ENCODE peak calls at places on chromosomes 5 and 9, in nine cellular contexts. One of them, this sample, is unnamed.

GRCh38 chr5:127492854-127493738 is 24.3 kb upstream of the PRRC1 start:
- DNase-seq in astrocyte: peak
- DNase-seq in psoas muscle: no peak
- DNase-seq in suprapubic skin: no peak
- DNase-seq in B cell: peak
- DNase-seq in astrocyte of the cerebellum: peak
- DNase-seq in epithelial cell of esophagus: peak
- DNase-seq in omental fat pad: no peak
- DNase-seq in tibial artery: no peak
- DNase-seq in this sample: peak

GRCh38 chr5:159620853-159621540 is 290.7 kb upstream of the IL12B start:
- DNase-seq in astrocyte: no peak
- DNase-seq in psoas muscle: no peak
- DNase-seq in suprapubic skin: no peak
- DNase-seq in B cell: no peak
- DNase-seq in astrocyte of the cerebellum: no peak
- DNase-seq in epithelial cell of esophagus: peak
- DNase-seq in omental fat pad: no peak
- DNase-seq in tibial artery: no peak
- DNase-seq in this sample: no peak

GRCh38 chr5:180421672-180422071 is 68.5 kb upstream of the GFPT2 start:
- DNase-seq in astrocyte: no peak
- DNase-seq in psoas muscle: no peak
- DNase-seq in suprapubic skin: no peak
- DNase-seq in B cell: no peak
- DNase-seq in astrocyte of the cerebellum: no peak
- DNase-seq in epithelial cell of esophagus: no peak
- DNase-seq in omental fat pad: no peak
- DNase-seq in tibial artery: no peak
- DNase-seq in this sample: no peak

GRCh38 chr5:179275941-179276837 is 69.1 kb downstream of the ADAMTS2 start:
- DNase-seq in astrocyte: peak
- DNase-seq in psoas muscle: peak
- DNase-seq in suprapubic skin: peak
- DNase-seq in B cell: no peak
- DNase-seq in astrocyte of the cerebellum: peak
- DNase-seq in epithelial cell of esophagus: no peak
- DNase-seq in omental fat pad: peak
- DNase-seq in tibial artery: peak
- DNase-seq in this sample: no peak

GRCh38 chr5:81768960-81769452 is 18.1 kb upstream of the SSBP2 start:
- DNase-seq in astrocyte: peak
- DNase-seq in psoas muscle: no peak
- DNase-seq in suprapubic skin: no peak
- DNase-seq in B cell: no peak
- DNase-seq in astrocyte of the cerebellum: peak
- DNase-seq in epithelial cell of esophagus: peak
- DNase-seq in omental fat pad: no peak
- DNase-seq in tibial artery: no peak
- DNase-seq in this sample: no peak

GRCh38 chr9:114786251-114786650 is 19.6 kb downstream of the TNFSF15 start:
- DNase-seq in astrocyte: no peak
- DNase-seq in psoas muscle: no peak
- DNase-seq in suprapubic skin: no peak
- DNase-seq in B cell: no peak
- DNase-seq in astrocyte of the cerebellum: no peak
- DNase-seq in epithelial cell of esophagus: peak
- DNase-seq in omental fat pad: no peak
- DNase-seq in tibial artery: no peak
- DNase-seq in this sample: no peak

GRCh38 chr9:128148509-128149000 is 698 bp upstream of the LCN2 start:
- DNase-seq in astrocyte: no peak
- DNase-seq in psoas muscle: no peak
- DNase-seq in suprapubic skin: no peak
- DNase-seq in B cell: no peak
- DNase-seq in astrocyte of the cerebellum: no peak
- DNase-seq in epithelial cell of esophagus: no peak
- DNase-seq in omental fat pad: no peak
- DNase-seq in tibial artery: no peak
- DNase-seq in this sample: no peak

GRCh38 chr9:83477571-83477970 is 60.6 kb downstream of the FRMD3 start:
- DNase-seq in astrocyte: peak
- DNase-seq in psoas muscle: no peak
- DNase-seq in suprapubic skin: no peak
- DNase-seq in B cell: no peak
- DNase-seq in astrocyte of the cerebellum: peak
- DNase-seq in epithelial cell of esophagus: no peak
- DNase-seq in omental fat pad: no peak
- DNase-seq in tibial artery: no peak
- DNase-seq in this sample: no peak

GRCh38 chr9:75589497-75589896 is 301.0 kb upstream of the PCSK5 start:
- DNase-seq in astrocyte: no peak
- DNase-seq in psoas muscle: no peak
- DNase-seq in suprapubic skin: no peak
- DNase-seq in B cell: no peak
- DNase-seq in astrocyte of the cerebellum: no peak
- DNase-seq in epithelial cell of esophagus: no peak
- DNase-seq in omental fat pad: no peak
- DNase-seq in tibial artery: no peak
- DNase-seq in this sample: no peak

GRCh38 chr5:963673-964531 is 44.7 kb upstream of the NKD2 start:
- DNase-seq in astrocyte: peak
- DNase-seq in psoas muscle: no peak
- DNase-seq in suprapubic skin: peak
- DNase-seq in B cell: peak
- DNase-seq in astrocyte of the cerebellum: no peak
- DNase-seq in epithelial cell of esophagus: no peak
- DNase-seq in omental fat pad: no peak
- DNase-seq in tibial artery: no peak
- DNase-seq in this sample: no peak

GRCh38 chr5:14767942-14768837 is 103.4 kb downstream of the ANKH start:
- DNase-seq in astrocyte: no peak
- DNase-seq in psoas muscle: no peak
- DNase-seq in suprapubic skin: no peak
- DNase-seq in B cell: no peak
- DNase-seq in astrocyte of the cerebellum: no peak
- DNase-seq in epithelial cell of esophagus: peak
- DNase-seq in omental fat pad: no peak
- DNase-seq in tibial artery: no peak
- DNase-seq in this sample: no peak

GRCh38 chr5:96402500-96402899 is 30.5 kb downstream of the PCSK1 start:
- DNase-seq in astrocyte: no peak
- DNase-seq in psoas muscle: no peak
- DNase-seq in suprapubic skin: no peak
- DNase-seq in B cell: no peak
- DNase-seq in astrocyte of the cerebellum: no peak
- DNase-seq in epithelial cell of esophagus: peak
- DNase-seq in omental fat pad: no peak
- DNase-seq in tibial artery: no peak
- DNase-seq in this sample: no peak

GRCh38 chr5:132319975-132320374 is 25.8 kb downstream of the SLC22A4 start:
- DNase-seq in astrocyte: no peak
- DNase-seq in psoas muscle: no peak
- DNase-seq in suprapubic skin: no peak
- DNase-seq in B cell: no peak
- DNase-seq in astrocyte of the cerebellum: no peak
- DNase-seq in epithelial cell of esophagus: no peak
- DNase-seq in omental fat pad: no peak
- DNase-seq in tibial artery: no peak
- DNase-seq in this sample: no peak

GRCh38 chr5:132323202-132323601 is 29.0 kb downstream of the SLC22A4 start:
- DNase-seq in astrocyte: no peak
- DNase-seq in psoas muscle: no peak
- DNase-seq in suprapubic skin: no peak
- DNase-seq in B cell: no peak
- DNase-seq in astrocyte of the cerebellum: no peak
- DNase-seq in epithelial cell of esophagus: no peak
- DNase-seq in omental fat pad: no peak
- DNase-seq in tibial artery: no peak
- DNase-seq in this sample: no peak

GRCh38 chr5:132325691-132326090 is 31.5 kb downstream of the SLC22A4 start:
- DNase-seq in astrocyte: no peak
- DNase-seq in psoas muscle: no peak
- DNase-seq in suprapubic skin: no peak
- DNase-seq in B cell: no peak
- DNase-seq in astrocyte of the cerebellum: no peak
- DNase-seq in epithelial cell of esophagus: no peak
- DNase-seq in omental fat pad: no peak
- DNase-seq in tibial artery: no peak
- DNase-seq in this sample: no peak

GRCh38 chr5:132322266-132322665 is 28.1 kb downstream of the SLC22A4 start:
- DNase-seq in astrocyte: no peak
- DNase-seq in psoas muscle: no peak
- DNase-seq in suprapubic skin: no peak
- DNase-seq in B cell: no peak
- DNase-seq in astrocyte of the cerebellum: no peak
- DNase-seq in epithelial cell of esophagus: no peak
- DNase-seq in omental fat pad: no peak
- DNase-seq in tibial artery: no peak
- DNase-seq in this sample: no peak

GRCh38 chr5:132321109-132321721 is 27.0 kb downstream of the SLC22A4 start:
- DNase-seq in astrocyte: no peak
- DNase-seq in psoas muscle: no peak
- DNase-seq in suprapubic skin: no peak
- DNase-seq in B cell: no peak
- DNase-seq in astrocyte of the cerebellum: no peak
- DNase-seq in epithelial cell of esophagus: peak
- DNase-seq in omental fat pad: no peak
- DNase-seq in tibial artery: no peak
- DNase-seq in this sample: no peak
- TF ChIP-seq CTCF in astrocyte: no peak
- TF ChIP-seq CTCF in psoas muscle: no peak
- TF ChIP-seq CTCF in suprapubic skin: no peak
- TF ChIP-seq CTCF in B cell: no peak
- TF ChIP-seq CTCF in astrocyte of the cerebellum: no peak
- TF ChIP-seq CTCF in epithelial cell of esophagus: no peak
- TF ChIP-seq CTCF in omental fat pad: no peak
- TF ChIP-seq CTCF in tibial artery: no peak
- TF ChIP-seq CTCF in this sample: no peak

DNA sequence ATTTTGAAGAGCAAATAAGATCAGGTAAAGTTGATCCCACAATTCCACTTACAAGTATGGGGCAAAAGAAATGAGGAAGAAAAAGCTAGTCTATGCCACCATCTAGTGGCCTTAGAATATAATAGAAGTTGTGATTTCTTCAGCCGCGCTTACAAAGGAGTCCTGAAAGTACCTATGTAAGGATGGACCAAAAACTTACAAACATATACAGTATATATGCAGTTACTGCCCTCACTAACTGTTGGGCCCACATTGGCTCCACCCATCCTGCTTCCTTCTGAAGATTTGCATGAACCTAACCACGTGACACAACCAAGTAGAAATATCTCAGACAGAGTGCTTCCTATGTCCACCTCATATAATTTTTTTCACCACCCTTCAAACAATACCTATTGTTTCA is 11.7 kb upstream of the OR13D1 start:
- DNase-seq in astrocyte: peak
- DNase-seq in psoas muscle: no peak
- DNase-seq in suprapubic skin: no peak
- DNase-seq in B cell: peak
- DNase-seq in astrocyte of the cerebellum: peak
- DNase-seq in epithelial cell of esophagus: peak
- DNase-seq in omental fat pad: no peak
- DNase-seq in tibial artery: no peak
- DNase-seq in this sample: peak
- TF ChIP-seq CTCF in astrocyte: peak
- TF ChIP-seq CTCF in psoas muscle: peak
- TF ChIP-seq CTCF in suprapubic skin: no peak
- TF ChIP-seq CTCF in B cell: peak
- TF ChIP-seq CTCF in astrocyte of the cerebellum: peak
- TF ChIP-seq CTCF in epithelial cell of esophagus: peak
- TF ChIP-seq CTCF in omental fat pad: no peak
- TF ChIP-seq CTCF in tibial artery: peak
- TF ChIP-seq CTCF in this sample: peak

GRCh38 chr9:135973276-135974219 is 12.4 kb upstream of the UBAC1 start:
- DNase-seq in astrocyte: no peak
- DNase-seq in psoas muscle: no peak
- DNase-seq in suprapubic skin: no peak
- DNase-seq in B cell: no peak
- DNase-seq in astrocyte of the cerebellum: no peak
- DNase-seq in epithelial cell of esophagus: no peak
- DNase-seq in omental fat pad: no peak
- DNase-seq in tibial artery: peak
- DNase-seq in this sample: no peak

GRCh38 chr9:135976531-135976930 is 15.4 kb upstream of the UBAC1 start:
- DNase-seq in astrocyte: no peak
- DNase-seq in psoas muscle: no peak
- DNase-seq in suprapubic skin: no peak
- DNase-seq in B cell: no peak
- DNase-seq in astrocyte of the cerebellum: no peak
- DNase-seq in epithelial cell of esophagus: no peak
- DNase-seq in omental fat pad: no peak
- DNase-seq in tibial artery: no peak
- DNase-seq in this sample: no peak

GRCh38 chr9:135975834-135976233 is 14.7 kb upstream of the UBAC1 start:
- DNase-seq in astrocyte: no peak
- DNase-seq in psoas muscle: no peak
- DNase-seq in suprapubic skin: no peak
- DNase-seq in B cell: no peak
- DNase-seq in astrocyte of the cerebellum: no peak
- DNase-seq in epithelial cell of esophagus: no peak
- DNase-seq in omental fat pad: no peak
- DNase-seq in tibial artery: no peak
- DNase-seq in this sample: no peak

GRCh38 chr9:135971892-135972291 is 10.7 kb upstream of the UBAC1 start:
- DNase-seq in astrocyte: no peak
- DNase-seq in psoas muscle: no peak
- DNase-seq in suprapubic skin: no peak
- DNase-seq in B cell: peak
- DNase-seq in astrocyte of the cerebellum: no peak
- DNase-seq in epithelial cell of esophagus: peak
- DNase-seq in omental fat pad: no peak
- DNase-seq in tibial artery: no peak
- DNase-seq in this sample: peak

GRCh38 chr9:135974220-135974573 is 13.0 kb upstream of the UBAC1 start:
- DNase-seq in astrocyte: no peak
- DNase-seq in psoas muscle: no peak
- DNase-seq in suprapubic skin: no peak
- DNase-seq in B cell: no peak
- DNase-seq in astrocyte of the cerebellum: no peak
- DNase-seq in epithelial cell of esophagus: no peak
- DNase-seq in omental fat pad: no peak
- DNase-seq in tibial artery: no peak
- DNase-seq in this sample: no peak
- TF ChIP-seq CTCF in astrocyte: no peak
- TF ChIP-seq CTCF in psoas muscle: no peak
- TF ChIP-seq CTCF in suprapubic skin: no peak
- TF ChIP-seq CTCF in B cell: no peak
- TF ChIP-seq CTCF in astrocyte of the cerebellum: no peak
- TF ChIP-seq CTCF in epithelial cell of esophagus: peak
- TF ChIP-seq CTCF in omental fat pad: no peak
- TF ChIP-seq CTCF in tibial artery: no peak
- TF ChIP-seq CTCF in this sample: no peak

DNA sequence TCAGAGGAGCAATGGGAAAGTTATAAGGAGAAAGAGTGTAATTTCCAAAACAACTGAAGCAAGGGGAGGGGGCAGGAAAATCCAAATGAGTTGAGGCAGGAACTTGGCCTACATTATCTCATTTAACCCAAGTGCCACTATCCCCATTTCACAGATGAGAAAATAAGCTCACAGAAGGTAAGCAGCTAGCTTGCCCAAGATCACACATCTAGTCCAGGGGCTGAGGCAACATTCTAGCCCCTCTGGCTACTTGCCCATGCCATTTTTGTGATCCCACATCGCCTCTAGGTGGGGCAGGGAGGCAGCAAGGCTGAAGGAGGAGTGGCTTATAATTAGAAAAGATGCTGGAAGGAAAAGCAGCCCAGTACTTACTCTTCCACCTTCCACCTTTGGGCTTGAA is 2.6 kb upstream of the PSIP1 start:
- DNase-seq in astrocyte: no peak
- DNase-seq in psoas muscle: no peak
- DNase-seq in suprapubic skin: no peak
- DNase-seq in B cell: peak
- DNase-seq in astrocyte of the cerebellum: no peak
- DNase-seq in epithelial cell of esophagus: peak
- DNase-seq in omental fat pad: no peak
- DNase-seq in tibial artery: no peak
- DNase-seq in this sample: no peak
- TF ChIP-seq CTCF in astrocyte: no peak
- TF ChIP-seq CTCF in psoas muscle: no peak
- TF ChIP-seq CTCF in suprapubic skin: no peak
- TF ChIP-seq CTCF in B cell: no peak
- TF ChIP-seq CTCF in astrocyte of the cerebellum: peak
- TF ChIP-seq CTCF in epithelial cell of esophagus: no peak
- TF ChIP-seq CTCF in omental fat pad: no peak
- TF ChIP-seq CTCF in tibial artery: no peak
- TF ChIP-seq CTCF in this sample: no peak